ENCODE peak calls at places on chromosomes 5 and 9, in four cellular contexts. One of them, this sample, is unnamed.

GRCh38 chr9:114836769-114837168 is 30.9 kb upstream of the TNFSF15 start:
- DNase-seq in A549: no peak
- DNase-seq in left ventricle myocardium inferior: no peak
- DNase-seq in tibial artery: no peak
- DNase-seq in this sample: no peak

GRCh38 chr5:79075646-79076426 is 6.3 kb downstream of the BHMT2 start:
- DNase-seq in A549: no peak
- DNase-seq in left ventricle myocardium inferior: peak; percentile 16
- DNase-seq in tibial artery: no peak
- DNase-seq in this sample: peak; percentile 20

GRCh38 chr5:6574537-6574936 is 58.3 kb downstream of the NSUN2 start:
- DNase-seq in A549: no peak
- DNase-seq in left ventricle myocardium inferior: no peak
- DNase-seq in tibial artery: no peak
- DNase-seq in this sample: no peak

GRCh38 chr5:9540791-9541190 is 5.1 kb downstream of the SEMA5A start:
- DNase-seq in A549: no peak
- DNase-seq in left ventricle myocardium inferior: no peak
- DNase-seq in tibial artery: no peak
- DNase-seq in this sample: no peak

GRCh38 chr9:110767559-110768063 is 99.0 kb downstream of the MUSK start:
- DNase-seq in A549: no peak
- DNase-seq in left ventricle myocardium inferior: peak; percentile 63
- DNase-seq in tibial artery: peak; percentile 78
- DNase-seq in this sample: peak; percentile 40

GRCh38 chr5:32677023-32677422 is 34.1 kb upstream of the NPR3 start:
- DNase-seq in A549: no peak
- DNase-seq in left ventricle myocardium inferior: no peak
- DNase-seq in tibial artery: no peak
- DNase-seq in this sample: no peak

GRCh38 chr9:18544456-18544855 is 70.5 kb downstream of the ADAMTSL1 start:
- DNase-seq in A549: no peak
- DNase-seq in left ventricle myocardium inferior: no peak
- DNase-seq in tibial artery: no peak
- DNase-seq in this sample: no peak

GRCh38 chr9:128190013-128190412 is 1.4 kb downstream of the CIZ1 start:
- DNase-seq in A549: no peak
- DNase-seq in left ventricle myocardium inferior: no peak
- DNase-seq in tibial artery: no peak
- DNase-seq in this sample: no peak

GRCh38 chr5:16066320-16066719 is 113.3 kb downstream of the MARCHF11 start:
- DNase-seq in A549: no peak
- DNase-seq in left ventricle myocardium inferior: no peak
- DNase-seq in tibial artery: no peak
- DNase-seq in this sample: no peak

GRCh38 chr5:116242363-116242762 is 157.5 kb downstream of the COMMD10 start:
- DNase-seq in A549: no peak
- DNase-seq in left ventricle myocardium inferior: no peak
- DNase-seq in tibial artery: no peak
- DNase-seq in this sample: no peak

GRCh38 chr5:116234681-116235080 is 149.9 kb downstream of the COMMD10 start:
- DNase-seq in A549: no peak
- DNase-seq in left ventricle myocardium inferior: no peak
- DNase-seq in tibial artery: no peak
- DNase-seq in this sample: no peak

DNA sequence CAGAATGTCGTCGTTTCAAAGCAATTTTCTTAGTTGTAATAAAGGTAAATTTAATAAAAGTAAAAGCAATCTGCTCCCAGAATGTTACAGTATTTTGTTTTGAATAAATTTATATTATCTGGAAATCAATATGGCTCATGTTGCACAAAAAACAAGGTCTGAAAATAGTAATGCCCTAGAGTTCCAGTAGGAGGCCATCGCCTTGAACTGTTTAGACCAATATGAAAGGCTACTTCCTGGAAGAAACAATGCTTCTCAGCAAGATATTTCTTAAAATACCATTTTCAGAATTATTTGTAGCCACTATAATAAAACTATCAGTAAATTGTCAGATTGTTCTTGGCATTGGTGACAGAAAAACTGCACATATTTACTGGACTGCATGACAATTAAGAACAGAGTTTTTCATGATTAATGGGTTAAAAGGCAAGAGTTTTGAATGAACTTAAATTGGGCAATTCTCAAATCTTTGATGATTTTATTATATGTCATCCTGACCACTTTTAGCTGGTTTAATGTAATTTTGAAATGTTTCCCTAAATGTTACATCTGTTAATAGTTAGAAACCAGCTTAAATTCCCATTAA is 153.2 kb downstream of the COMMD10 start:
- DNase-seq in A549: no peak
- DNase-seq in left ventricle myocardium inferior: no peak
- DNase-seq in tibial artery: no peak
- DNase-seq in this sample: no peak
- TF ChIP-seq CTCF in A549: no peak
- TF ChIP-seq CTCF in left ventricle myocardium inferior: peak; percentile 12
- TF ChIP-seq CTCF in tibial artery: no peak
- TF ChIP-seq CTCF in this sample: no peak

GRCh38 chr5:157611571-157612067 is 36.0 kb upstream of the ADAM19 start:
- DNase-seq in A549: no peak
- DNase-seq in left ventricle myocardium inferior: no peak
- DNase-seq in tibial artery: no peak
- DNase-seq in this sample: no peak
- H3K4me1 ChIP-seq in A549: peaks cover 21% of the 10 kb centered on the region
- H3K4me1 ChIP-seq in left ventricle myocardium inferior: no peaks in the 10 kb centered on the region
- H3K4me1 ChIP-seq in tibial artery: peaks cover 11% of the 10 kb centered on the region
- H3K4me1 ChIP-seq in this sample: peaks cover 9% of the 10 kb centered on the region

GRCh38 chr5:59789197-59789596 is 104.3 kb downstream of the PDE4D start:
- DNase-seq in A549: no peak
- DNase-seq in left ventricle myocardium inferior: no peak
- DNase-seq in tibial artery: no peak
- DNase-seq in this sample: no peak
- TF ChIP-seq CTCF in A549: no peak
- TF ChIP-seq CTCF in left ventricle myocardium inferior: no peak
- TF ChIP-seq CTCF in tibial artery: no peak
- TF ChIP-seq CTCF in this sample: no peak

GRCh38 chr5:139707445-139708003 is 59.4 kb downstream of the CXXC5 start:
- DNase-seq in A549: no peak
- DNase-seq in left ventricle myocardium inferior: no peak
- DNase-seq in tibial artery: no peak
- DNase-seq in this sample: no peak

GRCh38 chr5:139704748-139705147 is 56.6 kb downstream of the CXXC5 start:
- DNase-seq in A549: no peak
- DNase-seq in left ventricle myocardium inferior: no peak
- DNase-seq in tibial artery: no peak
- DNase-seq in this sample: no peak

GRCh38 chr5:139708434-139708849 is 60.3 kb downstream of the CXXC5 start:
- DNase-seq in A549: no peak
- DNase-seq in left ventricle myocardium inferior: no peak
- DNase-seq in tibial artery: no peak
- DNase-seq in this sample: no peak

GRCh38 chr5:139705191-139705590 is 57.0 kb downstream of the CXXC5 start:
- DNase-seq in A549: no peak
- DNase-seq in left ventricle myocardium inferior: no peak
- DNase-seq in tibial artery: no peak
- DNase-seq in this sample: no peak

DNA sequence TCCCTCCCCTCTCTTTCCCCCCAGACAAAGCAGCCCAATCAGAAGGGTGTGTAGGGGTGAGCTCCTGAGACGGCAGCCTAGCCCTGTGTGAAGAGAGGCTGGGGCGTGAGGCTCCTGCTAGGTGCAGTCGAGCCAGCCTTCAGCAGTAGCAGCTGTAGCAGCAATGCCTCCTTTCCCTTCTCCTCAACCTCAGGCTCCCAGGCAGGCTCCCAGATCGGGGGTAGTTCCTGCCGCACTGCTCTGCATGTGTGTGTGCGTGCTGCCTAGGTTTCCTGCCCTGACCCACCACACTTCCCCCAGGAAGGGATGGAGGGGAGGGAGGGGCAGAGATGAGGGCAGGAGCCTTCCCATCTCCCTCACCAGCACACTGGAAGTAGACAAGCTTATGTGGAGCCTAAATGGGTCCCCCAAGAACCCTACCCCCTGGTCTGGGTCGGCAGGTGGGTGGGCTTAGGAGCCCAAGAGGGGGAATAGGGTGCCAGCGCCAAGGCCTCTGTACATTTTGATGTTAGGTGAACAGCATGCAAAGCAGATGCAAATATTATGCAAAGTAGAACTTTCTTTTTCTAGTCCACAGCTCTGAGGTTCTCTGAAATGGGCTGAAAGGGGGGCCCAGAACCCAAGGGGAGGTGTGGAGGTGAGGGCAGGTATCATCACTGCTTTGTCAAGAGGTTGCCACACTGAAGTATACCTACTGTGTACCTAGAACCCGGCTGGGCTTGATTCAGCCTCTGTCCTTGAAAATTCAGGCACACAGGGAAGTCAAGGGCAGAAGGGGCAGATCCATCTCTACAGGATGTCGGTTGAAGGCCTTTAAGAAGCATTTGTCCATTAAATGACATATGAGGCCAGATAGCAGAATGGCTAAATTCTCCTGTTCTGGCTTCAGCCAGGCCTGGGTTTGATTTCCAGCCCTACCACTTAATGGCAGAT is 57.8 kb downstream of the CXXC5 start:
- DNase-seq in A549: no peak
- DNase-seq in left ventricle myocardium inferior: no peak
- DNase-seq in tibial artery: no peak
- DNase-seq in this sample: no peak
- H3K4me1 ChIP-seq in A549: peaks cover 25% of the 10 kb centered on the region
- H3K4me1 ChIP-seq in left ventricle myocardium inferior: peaks cover 42% of the 10 kb centered on the region
- H3K4me1 ChIP-seq in tibial artery: peaks cover 29% of the 10 kb centered on the region
- H3K4me1 ChIP-seq in this sample: peaks cover 39% of the 10 kb centered on the region

GRCh38 chr9:26892251-26893029 is at the start of gene CAAP1:
- DNase-seq in A549: peak; percentile 88
- DNase-seq in left ventricle myocardium inferior: peak; percentile 95
- DNase-seq in tibial artery: peak; percentile 90
- DNase-seq in this sample: peak; percentile 92
- TF ChIP-seq CTCF in A549: peak; percentile 33
- TF ChIP-seq CTCF in left ventricle myocardium inferior: peak; percentile 53
- TF ChIP-seq CTCF in tibial artery: peak; percentile 19
- TF ChIP-seq CTCF in this sample: peak; percentile 61

GRCh38 chr9:136007276-136007675 is 46.1 kb upstream of the UBAC1 start:
- DNase-seq in A549: no peak
- DNase-seq in left ventricle myocardium inferior: no peak
- DNase-seq in tibial artery: no peak
- DNase-seq in this sample: no peak
- H3K4me1 ChIP-seq in A549: peaks cover 57% of the 10 kb centered on the region
- H3K4me1 ChIP-seq in left ventricle myocardium inferior: peaks cover 57% of the 10 kb centered on the region
- H3K4me1 ChIP-seq in tibial artery: peaks cover 13% of the 10 kb centered on the region
- H3K4me1 ChIP-seq in this sample: peaks cover 40% of the 10 kb centered on the region

GRCh38 chr5:129698661-129699060 is 49.2 kb upstream of the MINAR2 start:
- DNase-seq in A549: no peak
- DNase-seq in left ventricle myocardium inferior: no peak
- DNase-seq in tibial artery: no peak
- DNase-seq in this sample: no peak
- TF ChIP-seq CTCF in A549: no peak
- TF ChIP-seq CTCF in left ventricle myocardium inferior: no peak
- TF ChIP-seq CTCF in tibial artery: no peak
- TF ChIP-seq CTCF in this sample: no peak

This sample was measured in heart right ventricle.